ENCODE peak calls at places on chromosomes 12 and 14, in five cellular contexts. E is foreskin melanocyte, B is cardiac septum, M is AG10803, T is NCI-H748 treated with DMSO at 0.1 percent for 48 hours. R is an unnamed sample.

GRCh38 chr14:32594766-32595165 is 265.7 kb downstream of the AKAP6 start:
- DNase-seq in T (no peak), M (peak), B (no peak), E (peak), R (no peak)

GRCh38 chr12:131035268-131035681 is 81.6 kb downstream of the ADGRD1 start:
- DNase-seq in E (no peak), M (no peak), T (no peak), B (no peak), R (no peak)

GRCh38 chr14:103657466-103657865 is 28.5 kb downstream of the KLC1 start:
- DNase-seq in M (peak), T (no peak), E (no peak), B (no peak), R (no peak)

GRCh38 chr12:46499901-46500300 is 127.3 kb upstream of the SLC38A2 start:
- DNase-seq in T (no peak), E (no peak), M (no peak), B (no peak), R (no peak)

GRCh38 chr12:124668602-124669001 is 101.2 kb upstream of the NCOR2 start:
- DNase-seq in M (peak), T (no peak), B (no peak), E (no peak), R (no peak)

GRCh38 chr12:49059063-49059384 is 1.6 kb downstream of the KMT2D start:
- DNase-seq in M (no peak), B (no peak), T (no peak), E (no peak), R (no peak)

GRCh38 chr14:102776761-102777710 is at the start of gene TRAF3:
- DNase-seq in T (peak), B (peak), E (no peak), M (peak), R (peak)

GRCh38 chr12:110760204-110760609 is 17.5 kb upstream of the PPP1CC start:
- DNase-seq in E (no peak), M (no peak), B (no peak), T (no peak), R (no peak)

GRCh38 chr12:95633049-95633545 is 81.8 kb upstream of the USP44 start:
- DNase-seq in B (no peak), M (peak), T (no peak), E (peak), R (peak)

GRCh38 chr12:129401572-129401971 is 502.3 kb downstream of the TMEM132D start:
- DNase-seq in M (no peak), E (no peak), T (no peak), B (no peak), R (no peak)

GRCh38 chr12:104519190-104519857 is 62.6 kb downstream of the CHST11 start:
- DNase-seq in M (peak), B (no peak), E (no peak), T (no peak), R (no peak)

GRCh38 chr12:47124451-47124850 is 44.7 kb upstream of the AMIGO2 start:
- DNase-seq in B (no peak), M (peak), E (peak), T (no peak), R (no peak)

GRCh38 chr14:94423465-94424056 is 29.0 kb downstream of the SERPINA11 start:
- DNase-seq in M (peak), B (peak), T (peak), E (peak), R (peak)

GRCh38 chr12:124778411-124778810 is 85.3 kb downstream of the SCARB1 start:
- DNase-seq in B (no peak), T (no peak), E (no peak), M (no peak), R (no peak)

GRCh38 chr12:75815756-75816155 is 215.8 kb downstream of the PHLDA1 start:
- DNase-seq in E (no peak), M (no peak), B (no peak), T (no peak), R (no peak)

GRCh38 chr12:32455607-32456063 is 56.3 kb downstream of the FGD4 start:
- DNase-seq in M (peak), B (no peak), E (peak), T (no peak), R (peak)